ENCODE peak calls at places on chromosomes 3 and 15, in five cellular contexts. One of them, this sample, is unnamed.
A peak's percentile ranks its signal among the peaks of the same experiment; 100 is the strongest.

GRCh38 chr15:80419546-80419945 is 15.4 kb downstream of the ARNT2 start:
- DNase-seq in activated CD4-positive, alpha-beta T cell treated with anti-CD3 and anti-CD28 coated beads for 36 hours: no peak
- DNase-seq in iPS DF 19.7: no peak
- DNase-seq in DMS 273 treated with DMSO at 0.1 percent for 48 hours: no peak
- DNase-seq in GM12864: no peak
- DNase-seq in this sample: no peak

GRCh38 chr3:64693031-64693430 is 5.2 kb upstream of the ADAMTS9 start:
- DNase-seq in iPS DF 19.7: no peak
- DNase-seq in activated CD4-positive, alpha-beta T cell treated with anti-CD3 and anti-CD28 coated beads for 36 hours: no peak
- DNase-seq in DMS 273 treated with DMSO at 0.1 percent for 48 hours: no peak
- DNase-seq in GM12864: no peak
- DNase-seq in this sample: no peak

GRCh38 chr3:189277711-189278110 is 105.9 kb downstream of the TPRG1 start:
- DNase-seq in GM12864: no peak
- DNase-seq in activated CD4-positive, alpha-beta T cell treated with anti-CD3 and anti-CD28 coated beads for 36 hours: no peak
- DNase-seq in iPS DF 19.7: no peak
- DNase-seq in DMS 273 treated with DMSO at 0.1 percent for 48 hours: no peak
- DNase-seq in this sample: peak; percentile 25

GRCh38 chr15:89101302-89102191 is 13.3 kb downstream of the ABHD2 start:
- DNase-seq in iPS DF 19.7: no peak
- DNase-seq in DMS 273 treated with DMSO at 0.1 percent for 48 hours: no peak
- DNase-seq in activated CD4-positive, alpha-beta T cell treated with anti-CD3 and anti-CD28 coated beads for 36 hours: no peak
- DNase-seq in GM12864: no peak
- DNase-seq in this sample: no peak

GRCh38 chr3:61875976-61876671 is 314.8 kb downstream of the PTPRG start:
- DNase-seq in GM12864: no peak
- DNase-seq in activated CD4-positive, alpha-beta T cell treated with anti-CD3 and anti-CD28 coated beads for 36 hours: no peak
- DNase-seq in iPS DF 19.7: no peak
- DNase-seq in DMS 273 treated with DMSO at 0.1 percent for 48 hours: no peak
- DNase-seq in this sample: no peak

GRCh38 chr15:63593705-63594671 is 3.2 kb upstream of the FBXL22 start:
- DNase-seq in GM12864: no peak
- DNase-seq in iPS DF 19.7: no peak
- DNase-seq in DMS 273 treated with DMSO at 0.1 percent for 48 hours: no peak
- DNase-seq in activated CD4-positive, alpha-beta T cell treated with anti-CD3 and anti-CD28 coated beads for 36 hours: peak; percentile 76
- DNase-seq in this sample: no peak

GRCh38 chr3:101262393-101263240 is 57.8 kb downstream of the IMPG2 start:
- DNase-seq in GM12864: no peak
- DNase-seq in iPS DF 19.7: no peak
- DNase-seq in DMS 273 treated with DMSO at 0.1 percent for 48 hours: no peak
- DNase-seq in activated CD4-positive, alpha-beta T cell treated with anti-CD3 and anti-CD28 coated beads for 36 hours: no peak
- DNase-seq in this sample: no peak

GRCh38 chr3:10957976-10958749 is 34.4 kb upstream of the SLC6A1 start:
- DNase-seq in iPS DF 19.7: no peak
- DNase-seq in DMS 273 treated with DMSO at 0.1 percent for 48 hours: no peak
- DNase-seq in activated CD4-positive, alpha-beta T cell treated with anti-CD3 and anti-CD28 coated beads for 36 hours: no peak
- DNase-seq in GM12864: no peak
- DNase-seq in this sample: no peak

GRCh38 chr3:111539351-111540331 is 2.4 kb upstream of the CD96 start:
- DNase-seq in DMS 273 treated with DMSO at 0.1 percent for 48 hours: peak; percentile 8
- DNase-seq in iPS DF 19.7: no peak
- DNase-seq in GM12864: no peak
- DNase-seq in activated CD4-positive, alpha-beta T cell treated with anti-CD3 and anti-CD28 coated beads for 36 hours: peak; percentile 81
- DNase-seq in this sample: peak; percentile 64

GRCh38 chr15:26772588-26773484 is at the start of gene GABRB3:
- DNase-seq in iPS DF 19.7: no peak
- DNase-seq in activated CD4-positive, alpha-beta T cell treated with anti-CD3 and anti-CD28 coated beads for 36 hours: peak; percentile 11
- DNase-seq in DMS 273 treated with DMSO at 0.1 percent for 48 hours: peak; percentile 7
- DNase-seq in GM12864: no peak
- DNase-seq in this sample: no peak

GRCh38 chr15:40328711-40329240 is 5.3 kb downstream of the INAFM2 start:
- DNase-seq in DMS 273 treated with DMSO at 0.1 percent for 48 hours: no peak
- DNase-seq in GM12864: no peak
- DNase-seq in iPS DF 19.7: no peak
- DNase-seq in activated CD4-positive, alpha-beta T cell treated with anti-CD3 and anti-CD28 coated beads for 36 hours: no peak
- DNase-seq in this sample: no peak

GRCh38 chr15:40493089-40493840 is 22.5 kb downstream of the CHST14 start:
- DNase-seq in activated CD4-positive, alpha-beta T cell treated with anti-CD3 and anti-CD28 coated beads for 36 hours: peak; percentile 83
- DNase-seq in GM12864: no peak
- DNase-seq in DMS 273 treated with DMSO at 0.1 percent for 48 hours: no peak
- DNase-seq in iPS DF 19.7: no peak
- DNase-seq in this sample: peak; percentile 83

GRCh38 chr3:21464745-21465144 is 286.3 kb downstream of the ZNF385D start:
- DNase-seq in DMS 273 treated with DMSO at 0.1 percent for 48 hours: no peak
- DNase-seq in GM12864: no peak
- DNase-seq in activated CD4-positive, alpha-beta T cell treated with anti-CD3 and anti-CD28 coated beads for 36 hours: no peak
- DNase-seq in iPS DF 19.7: no peak
- DNase-seq in this sample: no peak

GRCh38 chr3:62708642-62709041 is 166.6 kb downstream of the CADPS start:
- DNase-seq in activated CD4-positive, alpha-beta T cell treated with anti-CD3 and anti-CD28 coated beads for 36 hours: no peak
- DNase-seq in iPS DF 19.7: no peak
- DNase-seq in GM12864: no peak
- DNase-seq in DMS 273 treated with DMSO at 0.1 percent for 48 hours: no peak
- DNase-seq in this sample: no peak

GRCh38 chr15:92061511-92062200 is 208.1 kb downstream of the SLCO3A1 start:
- DNase-seq in activated CD4-positive, alpha-beta T cell treated with anti-CD3 and anti-CD28 coated beads for 36 hours: no peak
- DNase-seq in DMS 273 treated with DMSO at 0.1 percent for 48 hours: no peak
- DNase-seq in iPS DF 19.7: no peak
- DNase-seq in GM12864: no peak
- DNase-seq in this sample: no peak

GRCh38 chr3:48548731-48549705 is 7.6 kb downstream of the PFKFB4 start:
- DNase-seq in DMS 273 treated with DMSO at 0.1 percent for 48 hours: no peak
- DNase-seq in iPS DF 19.7: peak; percentile 42
- DNase-seq in GM12864: no peak
- DNase-seq in activated CD4-positive, alpha-beta T cell treated with anti-CD3 and anti-CD28 coated beads for 36 hours: peak; percentile 89
- DNase-seq in this sample: peak; percentile 77

GRCh38 chr3:45819543-45819942 is 22.4 kb downstream of the LZTFL1 start:
- DNase-seq in activated CD4-positive, alpha-beta T cell treated with anti-CD3 and anti-CD28 coated beads for 36 hours: no peak
- DNase-seq in GM12864: no peak
- DNase-seq in DMS 273 treated with DMSO at 0.1 percent for 48 hours: no peak
- DNase-seq in iPS DF 19.7: no peak
- DNase-seq in this sample: no peak

GRCh38 chr3:127073931-127074820 is 91.3 kb downstream of the PLXNA1 start:
- DNase-seq in DMS 273 treated with DMSO at 0.1 percent for 48 hours: no peak
- DNase-seq in GM12864: no peak
- DNase-seq in iPS DF 19.7: no peak
- DNase-seq in activated CD4-positive, alpha-beta T cell treated with anti-CD3 and anti-CD28 coated beads for 36 hours: no peak
- DNase-seq in this sample: no peak

GRCh38 chr3:157174265-157174615 is 14.3 kb upstream of the CCNL1 start:
- DNase-seq in GM12864: no peak
- DNase-seq in DMS 273 treated with DMSO at 0.1 percent for 48 hours: no peak
- DNase-seq in iPS DF 19.7: no peak
- DNase-seq in activated CD4-positive, alpha-beta T cell treated with anti-CD3 and anti-CD28 coated beads for 36 hours: peak; percentile 55
- DNase-seq in this sample: no peak

GRCh38 chr3:32304510-32304909 is 66.0 kb downstream of the CMTM8 start:
- DNase-seq in iPS DF 19.7: no peak
- DNase-seq in activated CD4-positive, alpha-beta T cell treated with anti-CD3 and anti-CD28 coated beads for 36 hours: no peak
- DNase-seq in GM12864: no peak
- DNase-seq in DMS 273 treated with DMSO at 0.1 percent for 48 hours: no peak
- DNase-seq in this sample: no peak

This sample was measured in CD4-positive, CD25-positive, alpha-beta regulatory T cell.